ENCODE peak calls at places on chromosome 22, in nine cellular contexts. Y is right atrium auricular region; U is cardiac muscle cell; T is PC-3; A is upper lobe of right lung; S is IMR-90; V is SK-N-SH; K is CD4-positive, alpha-beta memory T cell; N is thoracic aorta. I is an unnamed sample.

GRCh38 chr22:39207141-39208012 is 37.4 kb downstream of the PDGFB start:
- DNase-seq in Y (no peak), U (no peak), T (peak; percentile 31), A (peak; percentile 48), S (peak; percentile 11), V (no peak), K (no peak), N (no peak), I (no peak)

GRCh38 chr22:17281026-17281809 is 62.0 kb upstream of the ADA2 start:
- DNase-seq in Y (no peak), U (no peak), T (no peak), A (no peak), S (no peak), V (no peak), K (peak; percentile 15), N (no peak), I (no peak)

GRCh38 chr22:41682033-41682807 is 6.4 kb downstream of the SNU13 start:
- DNase-seq in Y (peak; percentile 93), U (peak; percentile 77), T (peak; percentile 85), A (peak; percentile 92), S (peak; percentile 88), V (peak; percentile 85), K (peak; percentile 84), N (no peak), I (peak; percentile 95)

GRCh38 chr22:32700186-32700882 is 101.2 kb upstream of the TIMP3 start:
- DNase-seq in Y (no peak), U (no peak), T (no peak), A (no peak), S (peak; percentile 58), V (no peak), K (no peak), N (no peak), I (no peak)

GRCh38 chr22:39301926-39302325 is 17.5 kb downstream of the RPL3 start:
- DNase-seq in Y (no peak), U (no peak), T (no peak), A (no peak), S (no peak), V (no peak), K (no peak), N (no peak), I (no peak)

GRCh38 chr22:46063861-46064235 is 86.5 kb upstream of the PPARA start:
- DNase-seq in Y (no peak), U (no peak), T (peak; percentile 36), A (peak; percentile 42), S (no peak), V (no peak), K (no peak), N (no peak), I (peak; percentile 37)

GRCh38 chr22:24578355-24579241 is 14.3 kb downstream of the LRRC75B start:
- DNase-seq in Y (no peak), U (no peak), T (peak; percentile 13), A (no peak), S (peak; percentile 20), V (no peak), K (no peak), N (no peak), I (no peak)

GRCh38 chr22:43001271-43002197 is 13.4 kb downstream of the PACSIN2 start:
- DNase-seq in Y (no peak), U (no peak), T (no peak), A (no peak), S (no peak), V (no peak), K (no peak), N (no peak), I (no peak)

GRCh38 chr22:21621891-21622623 is 7.8 kb downstream of the YDJC start:
- DNase-seq in Y (no peak), U (no peak), T (no peak), A (no peak), S (no peak), V (peak; percentile 4), K (no peak), N (no peak), I (peak; percentile 75)

GRCh38 chr22:21624120-21624879 is 5.5 kb downstream of the YDJC start:
- DNase-seq in Y (no peak), U (peak; percentile 37), T (peak; percentile 38), A (no peak), S (peak; percentile 23), V (peak; percentile 57), K (peak; percentile 25), N (no peak), I (no peak)

GRCh38 chr22:21623402-21623970 is 6.3 kb downstream of the YDJC start:
- DNase-seq in Y (no peak), U (no peak), T (no peak), A (no peak), S (no peak), V (no peak), K (no peak), N (no peak), I (no peak)

GRCh38 chr22:21621025-21621424 is 8.8 kb downstream of the YDJC start:
- DNase-seq in Y (no peak), U (no peak), T (no peak), A (no peak), S (no peak), V (no peak), K (no peak), N (no peak), I (no peak)

DNA sequence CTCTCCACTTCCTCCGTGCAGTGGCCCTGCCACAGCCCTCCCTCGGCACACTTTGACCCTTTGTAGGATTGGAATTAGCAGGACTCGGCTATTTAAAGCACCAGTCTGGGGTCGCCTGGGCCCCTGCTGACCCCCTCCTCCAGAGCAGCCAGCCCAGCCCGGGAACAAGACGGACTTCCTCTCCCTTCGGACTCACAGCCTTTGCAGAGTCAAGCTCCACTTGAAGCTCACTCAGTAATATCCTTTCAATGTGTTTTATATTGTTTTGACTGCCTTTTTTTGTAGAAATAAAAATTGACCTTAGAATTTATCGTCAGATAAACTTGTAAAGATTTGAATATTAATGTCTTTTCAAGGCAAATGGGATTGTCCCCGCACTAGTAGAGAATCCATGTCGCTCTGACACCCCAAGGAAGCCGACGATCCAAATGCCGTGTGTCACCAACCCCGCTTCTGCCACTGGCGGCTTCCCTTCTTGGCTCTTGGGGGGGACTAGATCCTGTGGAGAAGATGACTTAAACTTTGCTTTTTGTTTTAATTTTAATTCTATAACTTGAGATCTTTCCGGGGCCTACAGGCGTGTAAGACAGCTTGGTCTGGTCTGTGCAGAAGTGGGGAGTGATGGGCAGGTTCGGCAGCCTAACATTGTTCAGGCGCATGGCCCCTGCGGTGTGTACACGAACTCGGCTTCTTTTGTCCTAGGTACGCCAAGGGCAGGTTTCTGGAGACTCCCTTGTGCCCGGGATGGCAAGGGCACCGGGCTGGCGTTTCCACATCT is 7.0 kb downstream of the YDJC start:
- DNase-seq in Y (no peak), U (peak; percentile 25), T (no peak), A (no peak), S (no peak), V (peak; percentile 4), K (no peak), N (no peak), I (peak; percentile 53)
- H3K27ac ChIP-seq in Y (no peak overlapping the region), U (peak overlapping the region; percentile 80), T (no peak overlapping the region), A (no peak overlapping the region), S (no peak overlapping the region), V (no peak overlapping the region), K (no peak overlapping the region), N (peak overlapping the region; percentile 64), I (peak overlapping the region; percentile 61)

DNA sequence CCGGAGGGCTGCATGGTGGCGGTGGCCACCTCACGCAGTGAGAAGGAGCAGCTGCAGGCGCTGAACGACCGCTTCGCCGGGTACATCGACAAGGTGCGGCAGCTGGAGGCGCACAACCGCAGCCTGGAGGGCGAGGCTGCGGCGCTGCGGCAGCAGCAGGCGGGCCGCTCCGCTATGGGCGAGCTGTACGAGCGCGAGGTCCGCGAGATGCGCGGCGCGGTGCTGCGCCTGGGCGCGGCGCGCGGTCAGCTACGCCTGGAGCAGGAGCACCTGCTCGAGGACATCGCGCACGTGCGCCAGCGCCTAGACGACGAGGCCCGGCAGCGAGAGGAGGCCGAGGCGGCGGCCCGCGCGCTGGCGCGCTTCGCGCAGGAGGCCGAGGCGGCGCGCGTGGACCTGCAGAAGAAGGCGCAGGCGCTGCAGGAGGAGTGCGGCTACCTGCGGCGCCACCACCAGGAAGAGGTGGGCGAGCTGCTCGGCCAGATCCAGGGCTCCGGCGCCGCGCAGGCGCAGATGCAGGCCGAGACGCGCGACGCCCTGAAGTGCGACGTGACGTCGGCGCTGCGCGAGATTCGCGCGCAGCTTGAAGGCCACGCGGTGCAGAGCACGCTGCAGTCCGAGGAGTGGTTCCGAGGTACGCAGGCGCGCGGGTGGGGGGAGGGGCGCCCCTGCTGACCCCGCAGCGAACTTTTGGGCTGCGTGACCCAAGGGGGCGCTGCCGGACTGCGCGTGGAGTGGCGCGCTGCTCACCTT is 670 bp downstream of the NEFH start:
- DNase-seq in Y (no peak), U (peak; percentile 82), T (no peak), A (peak; percentile 74), S (peak; percentile 56), V (peak; percentile 96), K (peak; percentile 24), N (no peak), I (no peak)
- H3K27me3 ChIP-seq in Y (peaks cover 24% of the 10 kb centered on the region), U (peaks cover 59% of the 10 kb centered on the region), T (peaks cover 3% of the 10 kb centered on the region), A (peaks cover 39% of the 10 kb centered on the region), S (peaks cover 61% of the 10 kb centered on the region), V (peaks cover 9% of the 10 kb centered on the region), K (peaks cover 10% of the 10 kb centered on the region), N (peaks cover 5% of the 10 kb centered on the region), I (peaks cover 68% of the 10 kb centered on the region)

GRCh38 chr22:31281733-31282132 is 10.6 kb downstream of the PIK3IP1 start:
- DNase-seq in Y (no peak), U (no peak), T (no peak), A (no peak), S (no peak), V (no peak), K (no peak), N (no peak), I (no peak)

GRCh38 chr22:31277741-31278642 is 14.3 kb downstream of the PIK3IP1 start:
- DNase-seq in Y (no peak), U (no peak), T (no peak), A (no peak), S (no peak), V (no peak), K (no peak), N (no peak), I (no peak)

GRCh38 chr22:31279821-31280496 is 12.3 kb downstream of the PIK3IP1 start:
- DNase-seq in Y (no peak), U (no peak), T (no peak), A (no peak), S (no peak), V (no peak), K (no peak), N (no peak), I (no peak)

GRCh38 chr22:31278643-31279326 is 13.5 kb downstream of the PIK3IP1 start:
- DNase-seq in Y (no peak), U (no peak), T (no peak), A (no peak), S (no peak), V (no peak), K (peak; percentile 69), N (no peak), I (no peak)

DNA sequence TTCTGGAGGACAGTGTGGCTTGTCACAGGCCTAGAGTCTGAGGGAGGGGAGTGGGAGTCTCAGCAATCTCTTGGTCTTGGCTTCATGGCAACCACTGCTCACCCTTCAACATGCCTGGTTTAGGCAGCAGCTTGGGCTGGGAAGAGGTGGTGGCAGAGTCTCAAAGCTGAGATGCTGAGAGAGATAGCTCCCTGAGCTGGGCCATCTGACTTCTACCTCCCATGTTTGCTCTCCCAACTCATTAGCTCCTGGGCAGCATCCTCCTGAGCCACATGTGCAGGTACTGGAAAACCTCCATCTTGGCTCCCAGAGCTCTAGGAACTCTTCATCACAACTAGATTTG is 13.0 kb downstream of the PIK3IP1 start:
- DNase-seq in Y (no peak), U (no peak), T (no peak), A (no peak), S (no peak), V (no peak), K (no peak), N (no peak), I (no peak)
- H3K36me3 ChIP-seq in Y (peaks cover 68% of the 10 kb centered on the region), U (peaks cover 19% of the 10 kb centered on the region), T (no peaks in the 10 kb centered on the region), A (peaks cover 92% of the 10 kb centered on the region), S (peaks cover 49% of the 10 kb centered on the region), V (peaks cover 24% of the 10 kb centered on the region), K (peaks cover 57% of the 10 kb centered on the region), N (peaks cover 69% of the 10 kb centered on the region), I (no peaks in the 10 kb centered on the region)

GRCh38 chr22:50326225-50326958 is 420 bp downstream of the DENND6B start:
- DNase-seq in Y (no peak), U (no peak), T (no peak), A (no peak), S (no peak), V (peak; percentile 55), K (no peak), N (no peak), I (no peak)
- H3K27ac ChIP-seq in Y (peak overlapping the region; percentile 43), U (no peak overlapping the region), T (no peak overlapping the region), A (peak overlapping the region; percentile 58), S (peak overlapping the region; percentile 47), V (no peak overlapping the region), K (no peak overlapping the region), N (no peak overlapping the region), I (peak overlapping the region; percentile 95)

I was measured in left lung.